ENCODE peak calls at places on chromosomes 16 and 17, in six cellular contexts. G, M, S, K, F and Z are unnamed samples.

GRCh38 chr17:19262650-19263620 is 25.8 kb downstream of the EPN2 start:
- DNase-seq in G (peak), M (no peak), S (no peak), K (peak), F (peak), Z (no peak)

GRCh38 chr17:47810200-47810821 is 11.3 kb downstream of the OSBPL7 start:
- DNase-seq in G (peak), M (no peak), S (peak), K (peak), F (no peak), Z (peak)

GRCh38 chr17:77634710-77635109 is 323.8 kb upstream of the TNRC6C start:
- DNase-seq in G (no peak), M (no peak), S (no peak), K (no peak), F (no peak), Z (no peak)

GRCh38 chr16:27232061-27232841 is 28.9 kb downstream of the KDM8 start:
- DNase-seq in G (no peak), M (peak), S (peak), K (no peak), F (no peak), Z (no peak)

GRCh38 chr16:75107505-75107904 is 9.1 kb downstream of the LDHD start:
- DNase-seq in G (no peak), M (no peak), S (no peak), K (no peak), F (no peak), Z (no peak)

GRCh38 chr16:20875358-20875656 is 24.9 kb downstream of the DCUN1D3 start:
- DNase-seq in G (no peak), M (no peak), S (no peak), K (no peak), F (no peak), Z (no peak)

GRCh38 chr16:376817-377418 is 4.9 kb downstream of the PGAP6 start:
- DNase-seq in G (no peak), M (no peak), S (no peak), K (no peak), F (no peak), Z (no peak)

GRCh38 chr17:83067071-83067717 is 12.2 kb upstream of the METRNL start:
- DNase-seq in G (no peak), M (no peak), S (peak), K (no peak), F (no peak), Z (no peak)

GRCh38 chr17:58381124-58381838 is 29.3 kb upstream of the SUPT4H1 start:
- DNase-seq in G (no peak), M (no peak), S (no peak), K (no peak), F (no peak), Z (no peak)

GRCh38 chr16:11521019-11521418 is 65.7 kb downstream of the LITAF start:
- DNase-seq in G (no peak), M (no peak), S (no peak), K (no peak), F (no peak), Z (no peak)

GRCh38 chr17:4895676-4896331 is 3.5 kb upstream of the C17orf107 start:
- DNase-seq in G (no peak), M (no peak), S (no peak), K (no peak), F (no peak), Z (no peak)

GRCh38 chr16:59611556-59611955 is 877.4 kb upstream of the GOT2 start:
- DNase-seq in G (no peak), M (no peak), S (no peak), K (no peak), F (no peak), Z (no peak)

GRCh38 chr17:14604920-14605599 is 304.2 kb downstream of the HS3ST3B1 start:
- DNase-seq in G (no peak), M (peak), S (peak), K (no peak), F (no peak), Z (no peak)

GRCh38 chr17:28404007-28404406 is 2.0 kb downstream of the SLC46A1 start:
- DNase-seq in G (no peak), M (no peak), S (no peak), K (no peak), F (no peak), Z (no peak)

GRCh38 chr17:79664925-79665738 is 54.3 kb upstream of the RBFOX3 start:
- DNase-seq in G (peak), M (no peak), S (peak), K (peak), F (no peak), Z (no peak)

GRCh38 chr17:77542551-77543490 is 402.1 kb downstream of the SEC14L1 start:
- DNase-seq in G (peak), M (peak), S (peak), K (peak), F (peak), Z (peak)

GRCh38 chr17:59521465-59522126 is 43.8 kb upstream of the DHX40 start:
- DNase-seq in G (peak), M (peak), S (peak), K (peak), F (peak), Z (peak)

GRCh38 chr17:9230346-9230745 is 209.0 kb downstream of the NTN1 start:
- DNase-seq in G (peak), M (no peak), S (no peak), K (no peak), F (no peak), Z (no peak)

GRCh38 chr17:57517519-57518342 is 227.4 kb downstream of the CCDC182 start:
- DNase-seq in G (no peak), M (no peak), S (no peak), K (no peak), F (no peak), Z (no peak)

GRCh38 chr17:22503322-22503899 is 811.1 kb downstream of the KCNJ18 start:
- DNase-seq in G (no peak), M (no peak), S (no peak), K (no peak), F (no peak), Z (no peak)

GRCh38 chr16:10878644-10879498 is 1.9 kb downstream of the CIITA start:
- DNase-seq in G (peak), M (no peak), S (peak), K (peak), F (no peak), Z (peak)

GRCh38 chr16:49901711-49902110 is 45.8 kb upstream of the ZNF423 start:
- DNase-seq in G (no peak), M (no peak), S (no peak), K (no peak), F (no peak), Z (no peak)

GRCh38 chr17:18960803-18961511 is 9.0 kb downstream of the SLC5A10 start:
- DNase-seq in G (peak), M (peak), S (peak), K (peak), F (peak), Z (peak)

GRCh38 chr16:85329059-85329812 is 217.0 kb upstream of the CIBAR2 start:
- DNase-seq in G (peak), M (no peak), S (no peak), K (no peak), F (peak), Z (no peak)

GRCh38 chr17:51597340-51597739 is 337.0 kb downstream of the UTP18 start:
- DNase-seq in G (no peak), M (no peak), S (no peak), K (no peak), F (no peak), Z (no peak)

GRCh38 chr17:60959696-60960095 is 282.0 kb downstream of the BCAS3 start:
- DNase-seq in G (peak), M (no peak), S (no peak), K (no peak), F (no peak), Z (no peak)

GRCh38 chr17:17519886-17520285 is 23.7 kb upstream of the RASD1 start:
- DNase-seq in G (no peak), M (no peak), S (no peak), K (no peak), F (no peak), Z (no peak)

GRCh38 chr17:39937462-39937861 is 9.9 kb downstream of the LRRC3C start:
- DNase-seq in G (no peak), M (no peak), S (no peak), K (no peak), F (no peak), Z (no peak)

GRCh38 chr17:15886804-15887203 is 58.1 kb upstream of the ADORA2B start:
- DNase-seq in G (no peak), M (peak), S (no peak), K (no peak), F (no peak), Z (no peak)

GRCh38 chr17:70168979-70169706 is at the start of gene KCNJ2:
- DNase-seq in G (peak), M (peak), S (peak), K (peak), F (peak), Z (peak)

GRCh38 chr16:23905027-23905426 is 69.2 kb downstream of the PRKCB start:
- DNase-seq in G (peak), M (no peak), S (no peak), K (peak), F (no peak), Z (no peak)

GRCh38 chr17:27455569-27455913 is 707 bp upstream of the KSR1 start:
- DNase-seq in G (no peak), M (no peak), S (no peak), K (no peak), F (no peak), Z (no peak)

GRCh38 chr16:19808061-19808621 is 76.5 kb downstream of the GPRC5B start:
- DNase-seq in G (no peak), M (no peak), S (no peak), K (peak), F (no peak), Z (no peak)

GRCh38 chr17:50087246-50087911 is 7.8 kb upstream of the PDK2 start:
- DNase-seq in G (peak), M (peak), S (no peak), K (peak), F (peak), Z (peak)

GRCh38 chr17:16900288-16900882 is 71.5 kb downstream of the TNFRSF13B start:
- DNase-seq in G (no peak), M (no peak), S (peak), K (no peak), F (no peak), Z (no peak)

GRCh38 chr17:7081341-7082062 is 1.5 kb upstream of the CLEC10A start:
- DNase-seq in G (no peak), M (peak), S (peak), K (no peak), F (no peak), Z (no peak)

GRCh38 chr16:27703545-27703944 is 153.6 kb downstream of the KATNIP start:
- DNase-seq in G (peak), M (no peak), S (peak), K (peak), F (no peak), Z (no peak)